ENCODE peak calls at places on chromosomes 5 and 9, in eight cellular contexts. H, M, Q, P, G, B, Z and A are unnamed samples.

GRCh38 chr5:168612996-168613395 is 33.8 kb upstream of the PANK3 start:
- DNase-seq in H (no peak), M (peak; percentile 45), Q (no peak), P (no peak), G (no peak), B (no peak), Z (no peak), A (no peak)

GRCh38 chr5:79357401-79357800 is 121.5 kb downstream of the JMY start:
- DNase-seq in H (no peak), M (no peak), Q (no peak), P (no peak), G (no peak), B (no peak), Z (no peak), A (no peak)

GRCh38 chr9:127909839-127910273 is 7.0 kb downstream of the ST6GALNAC4 start:
- DNase-seq in H (no peak), M (no peak), Q (no peak), P (no peak), G (no peak), B (peak; percentile 9), Z (no peak), A (no peak)

GRCh38 chr5:10691826-10692785 is 68.9 kb downstream of the DAP start:
- DNase-seq in H (no peak), M (no peak), Q (no peak), P (no peak), G (no peak), B (no peak), Z (no peak), A (no peak)

GRCh38 chr9:126149661-126150060 is 177.0 kb upstream of the MVB12B start:
- DNase-seq in H (no peak), M (no peak), Q (peak; percentile 22), P (no peak), G (no peak), B (no peak), Z (peak; percentile 6), A (no peak)

GRCh38 chr9:115126406-115126805 is 8.4 kb upstream of the TNC start:
- DNase-seq in H (no peak), M (no peak), Q (no peak), P (no peak), G (no peak), B (no peak), Z (no peak), A (no peak)

GRCh38 chr9:92504881-92505280 is 22.6 kb upstream of the ASPN start:
- DNase-seq in H (no peak), M (no peak), Q (no peak), P (no peak), G (no peak), B (no peak), Z (no peak), A (no peak)

GRCh38 chr5:20286512-20286911 is 298.5 kb upstream of the CDH18 start:
- DNase-seq in H (no peak), M (no peak), Q (no peak), P (peak; percentile 22), G (peak; percentile 24), B (no peak), Z (no peak), A (no peak)

GRCh38 chr9:14563902-14564578 is 129.2 kb downstream of the ZDHHC21 start:
- DNase-seq in H (no peak), M (no peak), Q (no peak), P (no peak), G (no peak), B (no peak), Z (no peak), A (peak; percentile 33)

GRCh38 chr5:78004559-78004958 is 228.4 kb upstream of the TBCA start:
- DNase-seq in H (no peak), M (no peak), Q (no peak), P (no peak), G (no peak), B (no peak), Z (no peak), A (no peak)

GRCh38 chr9:5186416-5187169 is 1.2 kb upstream of the INSL6 start:
- DNase-seq in H (peak; percentile 29), M (peak; percentile 48), Q (peak; percentile 59), P (peak; percentile 65), G (peak; percentile 41), B (peak; percentile 46), Z (peak; percentile 69), A (peak; percentile 36)

GRCh38 chr9:94908041-94908563 is 181.6 kb downstream of the AOPEP start:
- DNase-seq in H (peak; percentile 26), M (no peak), Q (peak; percentile 38), P (no peak), G (no peak), B (no peak), Z (no peak), A (no peak)

GRCh38 chr5:175681045-175681974 is 23.4 kb downstream of the HRH2 start:
- DNase-seq in H (no peak), M (no peak), Q (no peak), P (no peak), G (no peak), B (no peak), Z (no peak), A (no peak)

GRCh38 chr9:138045541-138046490 is 168.2 kb downstream of the CACNA1B start:
- DNase-seq in H (no peak), M (no peak), Q (no peak), P (no peak), G (no peak), B (no peak), Z (peak; percentile 11), A (no peak)

GRCh38 chr5:128196791-128197190 is 113.2 kb downstream of the SLC12A2 start:
- DNase-seq in H (no peak), M (no peak), Q (no peak), P (no peak), G (no peak), B (no peak), Z (no peak), A (no peak)

GRCh38 chr9:22227986-22228385 is 218.6 kb upstream of the DMRTA1 start:
- DNase-seq in H (no peak), M (no peak), Q (no peak), P (no peak), G (no peak), B (no peak), Z (no peak), A (no peak)

GRCh38 chr9:22232971-22233370 is 213.7 kb upstream of the DMRTA1 start:
- DNase-seq in H (no peak), M (no peak), Q (no peak), P (no peak), G (no peak), B (no peak), Z (no peak), A (no peak)

GRCh38 chr9:22229069-22229468 is 217.6 kb upstream of the DMRTA1 start:
- DNase-seq in H (no peak), M (no peak), Q (no peak), P (no peak), G (no peak), B (no peak), Z (no peak), A (no peak)

GRCh38 chr9:22228542-22228941 is 218.1 kb upstream of the DMRTA1 start:
- DNase-seq in H (no peak), M (no peak), Q (no peak), P (no peak), G (no peak), B (no peak), Z (no peak), A (no peak)
- TF ChIP-seq CTCF in H (no peak), M (peak; percentile 33), Q (no peak), P (no peak), G (peak; percentile 48), B (peak; percentile 23), Z (no peak), A (no peak)

GRCh38 chr5:76705574-76705973 is 10.4 kb upstream of the F2R start:
- DNase-seq in H (no peak), M (no peak), Q (no peak), P (no peak), G (no peak), B (no peak), Z (no peak), A (no peak)
- TF ChIP-seq CTCF in H (no peak), M (no peak), Q (no peak), P (no peak), G (no peak), B (no peak), Z (no peak), A (no peak)

GRCh38 chr5:111074244-111074643 is 2.7 kb downstream of the TSLP start:
- DNase-seq in H (no peak), M (no peak), Q (no peak), P (no peak), G (no peak), B (no peak), Z (no peak), A (no peak)

GRCh38 chr5:111071413-111071812 is at the start of gene TSLP:
- DNase-seq in H (no peak), M (no peak), Q (no peak), P (no peak), G (no peak), B (no peak), Z (no peak), A (no peak)

GRCh38 chr5:111075520-111075919 is 4.0 kb downstream of the TSLP start:
- DNase-seq in H (no peak), M (no peak), Q (peak; percentile 34), P (no peak), G (peak; percentile 72), B (no peak), Z (no peak), A (no peak)

GRCh38 chr5:111070272-111071134 is 1.0 kb upstream of the TSLP start:
- DNase-seq in H (no peak), M (no peak), Q (no peak), P (no peak), G (no peak), B (no peak), Z (peak; percentile 47), A (peak; percentile 68)

GRCh38 chr5:111072949-111073682 is 1.6 kb downstream of the TSLP start:
- DNase-seq in H (peak; percentile 62), M (peak; percentile 42), Q (peak; percentile 74), P (peak; percentile 11), G (no peak), B (peak; percentile 61), Z (peak; percentile 60), A (peak; percentile 84)
- TF ChIP-seq CTCF in H (no peak), M (no peak), Q (no peak), P (no peak), G (peak; percentile 37), B (no peak), Z (no peak), A (peak; percentile 7)

DNA sequence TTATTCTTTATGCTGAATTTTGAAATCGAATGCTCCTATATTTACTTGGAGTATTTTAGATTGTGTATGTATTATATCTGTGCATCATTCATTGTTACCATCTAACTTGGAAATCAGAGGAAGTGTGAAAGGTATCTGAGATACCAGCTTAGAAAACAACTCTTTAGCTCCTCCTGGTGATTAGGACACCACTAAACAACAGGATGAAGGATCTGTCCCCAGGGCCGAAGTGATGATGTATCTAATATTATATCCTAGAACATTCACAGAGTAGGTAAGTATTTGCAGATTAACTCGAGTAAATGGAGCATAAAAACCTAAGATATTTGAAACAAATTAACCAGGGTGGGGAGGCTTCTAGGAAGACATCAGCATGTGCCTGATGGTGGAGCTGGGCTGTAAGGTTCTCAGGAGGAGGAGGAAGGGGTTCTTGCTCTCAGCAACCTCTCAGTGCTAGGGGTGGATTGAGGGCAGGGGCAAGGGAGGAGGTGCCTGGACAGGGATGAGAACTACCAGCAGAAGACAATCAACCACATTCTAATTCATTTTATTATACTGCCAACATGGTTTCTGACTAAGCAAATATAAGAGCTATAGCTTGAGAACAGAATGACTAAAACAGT is 2.6 kb upstream of the NFIL3 start:
- DNase-seq in H (no peak), M (no peak), Q (no peak), P (peak; percentile 67), G (no peak), B (no peak), Z (peak; percentile 39), A (no peak)
- TF ChIP-seq CTCF in H (peak; percentile 38), M (peak; percentile 47), Q (peak; percentile 33), P (peak; percentile 77), G (peak; percentile 44), B (peak; percentile 41), Z (peak; percentile 27), A (peak; percentile 40)

GRCh38 chr5:154478224-154478565 is at the start of gene HAND1:
- DNase-seq in H (peak; percentile 81), M (peak; percentile 29), Q (peak; percentile 49), P (peak; percentile 95), G (no peak), B (peak; percentile 75), Z (no peak), A (peak; percentile 83)
- TF ChIP-seq CTCF in H (no peak), M (no peak), Q (no peak), P (no peak), G (no peak), B (no peak), Z (no peak), A (no peak)